ENCODE peak calls at places on chromosomes 3 and 15, in ten cellular contexts. O is HFFc6, M is AG09319, Z is neural crest cell, B is tibial artery, S is AG04450, R is cardiac fibroblast, F is nephron progenitor cell, A is GM12865, J is dorsolateral prefrontal cortex. T is an unnamed sample.

GRCh38 chr3:184405075-184406060 is 25.5 kb downstream of the CHRD start:
- DNase-seq in O (no peak), M (no peak), Z (no peak), B (no peak), S (no peak), R (no peak), F (no peak), A (no peak), J (no peak), T (no peak)

GRCh38 chr15:65638681-65639089 is 16.9 kb downstream of the SLC24A1 start:
- DNase-seq in O (peak), M (peak), Z (peak), B (no peak), S (peak), R (peak), F (peak), A (peak), J (no peak), T (no peak)

GRCh38 chr15:89899303-89899946 is 5.6 kb upstream of the AP3S2 start:
- DNase-seq in O (no peak), M (no peak), Z (no peak), B (no peak), S (no peak), R (no peak), F (no peak), A (peak), J (no peak), T (peak)

GRCh38 chr3:16769525-16769924 is 115.2 kb upstream of the PLCL2 start:
- DNase-seq in O (no peak), M (no peak), Z (no peak), B (no peak), S (no peak), R (no peak), F (no peak), A (no peak), J (no peak), T (no peak)

GRCh38 chr3:3295586-3295985 is 116.1 kb upstream of the CRBN start:
- DNase-seq in O (no peak), M (no peak), Z (no peak), B (no peak), S (no peak), R (no peak), F (no peak), A (no peak), J (no peak), T (no peak)

GRCh38 chr3:82143661-82144405 is 382.4 kb upstream of the GBE1 start:
- DNase-seq in O (no peak), M (no peak), Z (no peak), B (no peak), S (no peak), R (no peak), F (no peak), A (peak), J (no peak), T (no peak)

GRCh38 chr3:45180051-45180450 is 33.9 kb upstream of the CDCP1 start:
- DNase-seq in O (peak), M (no peak), Z (no peak), B (no peak), S (no peak), R (peak), F (no peak), A (no peak), J (no peak), T (no peak)

GRCh38 chr3:127834771-127835170 is 12.5 kb upstream of the MGLL start:
- DNase-seq in O (no peak), M (no peak), Z (no peak), B (no peak), S (no peak), R (no peak), F (no peak), A (peak), J (no peak), T (no peak)

GRCh38 chr15:39455502-39455991 is 125.3 kb upstream of the THBS1 start:
- DNase-seq in O (peak), M (peak), Z (no peak), B (no peak), S (peak), R (peak), F (no peak), A (peak), J (no peak), T (no peak)

GRCh38 chr3:55367396-55367795 is 119.7 kb downstream of the WNT5A start:
- DNase-seq in O (no peak), M (no peak), Z (no peak), B (no peak), S (no peak), R (no peak), F (no peak), A (no peak), J (no peak), T (no peak)

GRCh38 chr3:172323894-172324590 is 124.2 kb downstream of the GHSR start:
- DNase-seq in O (no peak), M (no peak), Z (no peak), B (peak), S (no peak), R (peak), F (no peak), A (no peak), J (no peak), T (no peak)

GRCh38 chr3:96106701-96107100 is 707.7 kb upstream of the EPHA6 start:
- DNase-seq in O (no peak), M (no peak), Z (no peak), B (no peak), S (no peak), R (no peak), F (no peak), A (no peak), J (no peak), T (no peak)
- TF ChIP-seq CTCF in O (no peak), M (no peak), Z (no peak), B (no peak), S (no peak), R (no peak), F (no peak), A (no peak), J (no peak), T (no peak)

DNA sequence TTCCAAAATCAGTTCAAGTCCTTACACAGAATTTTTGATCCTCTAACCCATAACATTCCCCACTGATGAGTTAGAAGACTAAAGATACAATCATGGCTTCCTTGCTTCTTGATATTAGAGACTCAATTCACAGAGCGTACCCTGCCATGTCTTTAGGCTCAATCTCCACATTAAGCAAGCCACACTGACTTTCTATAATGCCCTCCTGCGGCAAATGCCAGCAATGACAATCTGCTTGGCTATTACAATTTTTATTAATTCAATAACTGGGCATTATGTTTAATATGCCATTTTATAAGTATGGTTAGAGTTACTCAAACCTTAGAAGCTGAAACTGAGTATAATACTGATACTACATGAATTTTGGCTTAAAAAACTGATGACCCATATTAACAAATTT is 479.7 kb upstream of the NR2F2 start:
- DNase-seq in O (no peak), M (no peak), Z (no peak), B (no peak), S (no peak), R (no peak), F (no peak), A (peak), J (no peak), T (no peak)
- TF ChIP-seq CTCF in O (no peak), M (no peak), Z (no peak), B (no peak), S (no peak), R (no peak), F (no peak), A (peak), J (no peak), T (no peak)

DNA sequence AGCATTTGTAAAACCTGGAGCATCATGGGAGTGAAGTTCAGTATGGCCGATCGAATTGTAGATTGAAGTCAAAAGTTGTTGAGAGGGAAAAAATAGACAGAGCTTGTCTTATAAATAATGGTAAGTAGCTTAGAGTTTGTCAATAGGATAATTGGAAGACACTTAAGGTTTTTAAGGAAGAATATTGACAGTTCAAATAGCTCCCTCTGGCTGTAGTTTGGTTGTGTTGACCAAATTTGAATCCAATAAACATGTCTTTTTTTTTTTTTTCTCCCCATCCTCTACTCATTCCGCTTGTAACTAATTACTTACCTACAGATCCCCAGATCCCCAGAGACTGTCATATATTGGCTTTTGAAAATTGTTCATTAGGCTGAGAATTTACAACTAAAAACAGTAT is 677.0 kb downstream of the AGBL1 start:
- DNase-seq in O (no peak), M (no peak), Z (no peak), B (no peak), S (no peak), R (no peak), F (no peak), A (no peak), J (no peak), T (no peak)
- TF ChIP-seq CTCF in O (peak), M (no peak), Z (peak), B (no peak), S (no peak), R (no peak), F (no peak), A (no peak), J (no peak), T (no peak)

DNA sequence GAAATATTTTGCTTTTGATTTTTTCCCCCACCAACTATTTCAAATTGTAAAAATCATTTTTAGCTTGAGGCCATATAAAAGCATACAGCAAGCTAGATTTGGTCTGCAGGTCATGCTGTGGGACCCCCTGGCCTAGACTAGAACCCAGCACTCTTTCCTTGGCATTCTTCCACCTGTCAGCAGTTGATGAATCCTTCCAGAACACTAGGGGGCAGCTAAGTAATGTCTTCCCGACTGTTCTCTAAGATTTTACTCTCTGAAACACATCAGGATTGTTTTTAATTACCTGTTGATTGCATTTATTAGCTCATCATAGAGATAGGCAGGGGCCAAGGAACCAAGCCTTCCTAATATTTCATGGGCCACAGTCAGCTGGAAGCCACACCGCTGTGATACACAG is 174.5 kb downstream of the CACNA1D start:
- DNase-seq in O (peak), M (no peak), Z (no peak), B (no peak), S (no peak), R (peak), F (no peak), A (peak), J (no peak), T (no peak)
- TF ChIP-seq CTCF in O (peak), M (peak), Z (peak), B (no peak), S (peak), R (peak), F (peak), A (peak), J (peak), T (peak)

DNA sequence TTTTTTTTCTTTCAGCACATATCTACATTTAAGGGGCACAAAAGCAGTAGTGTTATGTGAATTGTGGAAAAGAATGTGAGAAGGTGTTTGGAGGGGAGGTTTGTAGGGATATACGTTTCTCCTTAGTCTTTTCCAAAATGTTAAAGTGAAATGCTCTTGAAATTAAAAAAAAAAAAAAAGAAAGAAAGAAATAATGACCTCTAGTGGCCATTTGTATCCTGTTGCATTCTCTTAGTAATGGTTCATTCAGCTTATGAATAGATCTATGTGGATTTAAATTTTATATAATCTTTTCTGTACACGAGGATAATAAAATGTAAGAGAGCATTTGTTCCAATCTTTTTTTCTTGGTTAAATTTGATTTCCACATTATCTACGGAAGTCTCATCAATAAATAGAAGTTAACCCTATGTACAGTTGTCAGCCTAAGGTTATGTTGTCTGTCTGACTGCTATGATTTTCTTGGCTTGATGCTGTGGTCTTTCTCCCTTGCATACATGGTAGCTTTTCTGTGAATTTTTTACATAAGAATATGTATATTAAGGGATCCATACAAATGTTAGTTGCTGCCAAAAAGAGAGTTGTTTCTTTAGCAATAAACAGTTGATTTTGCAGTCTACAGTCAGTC is 1.7 kb downstream of the P2RY13 start:
- DNase-seq in O (no peak), M (no peak), Z (no peak), B (no peak), S (no peak), R (peak), F (no peak), A (no peak), J (no peak), T (no peak)
- TF ChIP-seq CTCF in O (peak), M (peak), Z (peak), B (peak), S (peak), R (peak), F (peak), A (peak), J (peak), T (peak)

T was measured in osteocyte.